ENCODE peak calls at places on chromosomes 2 and 18, in nine cellular contexts. One of them, this sample, is unnamed.
A peak's percentile ranks its signal among the peaks of the same experiment; 100 is the strongest.

GRCh38 chr18:78645216-78645615 is 334.4 kb upstream of the SALL3 start:
- DNase-seq in MM.1S: no peak
- DNase-seq in adrenal gland: no peak
- DNase-seq in sigmoid colon: no peak
- DNase-seq in BE2C: no peak
- DNase-seq in H9: no peak
- DNase-seq in upper lobe of left lung: peak; percentile 84
- DNase-seq in HFFc6: no peak
- DNase-seq in CD4-positive, alpha-beta T cell: no peak
- DNase-seq in this sample: no peak

GRCh38 chr18:58715540-58715939 is 44.3 kb downstream of the MALT1 start:
- DNase-seq in MM.1S: no peak
- DNase-seq in adrenal gland: no peak
- DNase-seq in sigmoid colon: no peak
- DNase-seq in BE2C: no peak
- DNase-seq in H9: no peak
- DNase-seq in upper lobe of left lung: no peak
- DNase-seq in HFFc6: no peak
- DNase-seq in CD4-positive, alpha-beta T cell: no peak
- DNase-seq in this sample: no peak

GRCh38 chr18:76373297-76373696 is 121.7 kb downstream of the ZNF516 start:
- DNase-seq in MM.1S: no peak
- DNase-seq in adrenal gland: no peak
- DNase-seq in sigmoid colon: no peak
- DNase-seq in BE2C: no peak
- DNase-seq in H9: no peak
- DNase-seq in upper lobe of left lung: no peak
- DNase-seq in HFFc6: no peak
- DNase-seq in CD4-positive, alpha-beta T cell: no peak
- DNase-seq in this sample: no peak

GRCh38 chr2:64234150-64234549 is 89.9 kb upstream of the PELI1 start:
- DNase-seq in MM.1S: no peak
- DNase-seq in adrenal gland: no peak
- DNase-seq in sigmoid colon: no peak
- DNase-seq in BE2C: no peak
- DNase-seq in H9: no peak
- DNase-seq in upper lobe of left lung: no peak
- DNase-seq in HFFc6: no peak
- DNase-seq in CD4-positive, alpha-beta T cell: no peak
- DNase-seq in this sample: no peak

GRCh38 chr2:98757904-98758421 is 27.0 kb upstream of the MGAT4A start:
- DNase-seq in MM.1S: no peak
- DNase-seq in adrenal gland: peak; percentile 89
- DNase-seq in sigmoid colon: peak; percentile 78
- DNase-seq in BE2C: no peak
- DNase-seq in H9: no peak
- DNase-seq in upper lobe of left lung: peak; percentile 22
- DNase-seq in HFFc6: peak; percentile 88
- DNase-seq in CD4-positive, alpha-beta T cell: peak; percentile 46
- DNase-seq in this sample: no peak

GRCh38 chr2:213149332-213149875 is 2.0 kb downstream of the IKZF2 start:
- DNase-seq in MM.1S: no peak
- DNase-seq in adrenal gland: no peak
- DNase-seq in sigmoid colon: no peak
- DNase-seq in BE2C: no peak
- DNase-seq in H9: no peak
- DNase-seq in upper lobe of left lung: no peak
- DNase-seq in HFFc6: no peak
- DNase-seq in CD4-positive, alpha-beta T cell: no peak
- DNase-seq in this sample: no peak

GRCh38 chr18:48805826-48806535 is 144.8 kb downstream of the SMAD7 start:
- DNase-seq in MM.1S: no peak
- DNase-seq in adrenal gland: peak; percentile 40
- DNase-seq in sigmoid colon: peak; percentile 17
- DNase-seq in BE2C: no peak
- DNase-seq in H9: peak; percentile 8
- DNase-seq in upper lobe of left lung: no peak
- DNase-seq in HFFc6: no peak
- DNase-seq in CD4-positive, alpha-beta T cell: no peak
- DNase-seq in this sample: no peak

GRCh38 chr2:56077352-56077915 is 106.4 kb upstream of the CCDC85A start:
- DNase-seq in MM.1S: peak; percentile 42
- DNase-seq in adrenal gland: peak; percentile 66
- DNase-seq in sigmoid colon: no peak
- DNase-seq in BE2C: peak; percentile 40
- DNase-seq in H9: peak; percentile 48
- DNase-seq in upper lobe of left lung: no peak
- DNase-seq in HFFc6: peak; percentile 16
- DNase-seq in CD4-positive, alpha-beta T cell: no peak
- DNase-seq in this sample: peak; percentile 17

GRCh38 chr2:191115391-191115790 is 35.4 kb downstream of the STAT4 start:
- DNase-seq in MM.1S: no peak
- DNase-seq in adrenal gland: no peak
- DNase-seq in sigmoid colon: no peak
- DNase-seq in BE2C: no peak
- DNase-seq in H9: no peak
- DNase-seq in upper lobe of left lung: no peak
- DNase-seq in HFFc6: peak; percentile 9
- DNase-seq in CD4-positive, alpha-beta T cell: peak; percentile 7
- DNase-seq in this sample: no peak

GRCh38 chr2:147980940-147981339 is 39.6 kb downstream of the ORC4 start:
- DNase-seq in MM.1S: no peak
- DNase-seq in adrenal gland: no peak
- DNase-seq in sigmoid colon: no peak
- DNase-seq in BE2C: no peak
- DNase-seq in H9: no peak
- DNase-seq in upper lobe of left lung: no peak
- DNase-seq in HFFc6: no peak
- DNase-seq in CD4-positive, alpha-beta T cell: no peak
- DNase-seq in this sample: no peak

GRCh38 chr2:98093146-98093545 is 6.2 kb downstream of the VWA3B start:
- DNase-seq in MM.1S: no peak
- DNase-seq in adrenal gland: no peak
- DNase-seq in sigmoid colon: no peak
- DNase-seq in BE2C: no peak
- DNase-seq in H9: no peak
- DNase-seq in upper lobe of left lung: no peak
- DNase-seq in HFFc6: no peak
- DNase-seq in CD4-positive, alpha-beta T cell: no peak
- DNase-seq in this sample: no peak

GRCh38 chr2:238653436-238654109 is 194.3 kb upstream of the TWIST2 start:
- DNase-seq in MM.1S: no peak
- DNase-seq in adrenal gland: no peak
- DNase-seq in sigmoid colon: no peak
- DNase-seq in BE2C: no peak
- DNase-seq in H9: no peak
- DNase-seq in upper lobe of left lung: no peak
- DNase-seq in HFFc6: no peak
- DNase-seq in CD4-positive, alpha-beta T cell: no peak
- DNase-seq in this sample: no peak

GRCh38 chr2:135819211-135819610 is 17.8 kb downstream of the LCT start:
- DNase-seq in MM.1S: no peak
- DNase-seq in adrenal gland: no peak
- DNase-seq in sigmoid colon: no peak
- DNase-seq in BE2C: no peak
- DNase-seq in H9: peak; percentile 65
- DNase-seq in upper lobe of left lung: no peak
- DNase-seq in HFFc6: peak; percentile 23
- DNase-seq in CD4-positive, alpha-beta T cell: no peak
- DNase-seq in this sample: no peak
- TF ChIP-seq CTCF in MM.1S: peak; percentile 26
- TF ChIP-seq CTCF in adrenal gland: no peak
- TF ChIP-seq CTCF in sigmoid colon: no peak
- TF ChIP-seq CTCF in BE2C: peak; percentile 31
- TF ChIP-seq CTCF in H9: peak; percentile 66
- TF ChIP-seq CTCF in upper lobe of left lung: no peak
- TF ChIP-seq CTCF in HFFc6: peak; percentile 69
- TF ChIP-seq CTCF in CD4-positive, alpha-beta T cell: peak; percentile 14
- TF ChIP-seq CTCF in this sample: peak; percentile 17

DNA sequence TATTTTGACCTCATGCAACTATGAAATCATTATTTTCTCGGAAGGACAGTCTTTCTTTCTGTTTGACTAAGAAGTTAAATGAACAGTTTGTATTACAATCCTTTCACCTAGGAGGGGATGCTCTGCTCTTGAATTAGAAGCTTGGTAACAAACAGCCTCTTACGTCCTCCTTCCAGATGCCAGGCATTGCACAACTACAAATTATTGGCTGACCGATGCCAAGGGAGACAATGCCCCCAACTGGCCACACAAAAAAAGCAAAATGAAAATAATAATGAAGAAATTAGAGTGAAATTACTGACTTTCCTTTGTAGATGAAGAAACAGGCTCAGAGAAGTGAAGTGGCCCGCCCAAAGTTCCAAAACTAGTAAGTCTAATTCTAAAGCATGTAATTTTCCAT is 177.9 kb downstream of the CYRIA start:
- DNase-seq in MM.1S: peak; percentile 25
- DNase-seq in adrenal gland: peak; percentile 58
- DNase-seq in sigmoid colon: no peak
- DNase-seq in BE2C: peak; percentile 34
- DNase-seq in H9: no peak
- DNase-seq in upper lobe of left lung: no peak
- DNase-seq in HFFc6: no peak
- DNase-seq in CD4-positive, alpha-beta T cell: no peak
- DNase-seq in this sample: no peak
- TF ChIP-seq CTCF in MM.1S: peak; percentile 38
- TF ChIP-seq CTCF in adrenal gland: no peak
- TF ChIP-seq CTCF in sigmoid colon: no peak
- TF ChIP-seq CTCF in BE2C: peak; percentile 67
- TF ChIP-seq CTCF in H9: peak; percentile 61
- TF ChIP-seq CTCF in upper lobe of left lung: peak; percentile 52
- TF ChIP-seq CTCF in HFFc6: peak; percentile 27
- TF ChIP-seq CTCF in CD4-positive, alpha-beta T cell: no peak
- TF ChIP-seq CTCF in this sample: peak; percentile 68

DNA sequence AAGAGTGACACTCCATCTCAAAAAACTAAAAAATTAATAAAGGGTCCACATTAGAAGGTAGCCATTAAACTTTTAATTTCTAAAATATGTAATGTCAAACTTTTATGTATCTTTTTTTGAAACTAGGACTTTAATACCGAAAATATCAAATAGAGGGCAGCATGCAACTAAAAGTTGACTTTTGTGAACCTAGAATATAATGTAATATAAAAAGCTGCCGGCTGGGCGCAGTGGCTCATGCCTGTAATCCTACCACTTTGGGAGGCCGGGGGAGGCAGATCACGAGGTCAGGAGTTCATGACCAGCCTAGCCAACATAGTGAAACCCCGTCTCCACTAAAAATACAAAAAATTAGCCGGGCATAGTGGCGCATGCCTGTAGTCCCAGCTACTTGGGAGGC is 62.8 kb downstream of the INO80D start:
- DNase-seq in MM.1S: no peak
- DNase-seq in adrenal gland: no peak
- DNase-seq in sigmoid colon: no peak
- DNase-seq in BE2C: no peak
- DNase-seq in H9: no peak
- DNase-seq in upper lobe of left lung: no peak
- DNase-seq in HFFc6: no peak
- DNase-seq in CD4-positive, alpha-beta T cell: no peak
- DNase-seq in this sample: no peak
- TF ChIP-seq CTCF in MM.1S: no peak
- TF ChIP-seq CTCF in adrenal gland: peak; percentile 17
- TF ChIP-seq CTCF in sigmoid colon: no peak
- TF ChIP-seq CTCF in BE2C: no peak
- TF ChIP-seq CTCF in H9: peak; percentile 10
- TF ChIP-seq CTCF in upper lobe of left lung: no peak
- TF ChIP-seq CTCF in HFFc6: peak; percentile 44
- TF ChIP-seq CTCF in CD4-positive, alpha-beta T cell: no peak
- TF ChIP-seq CTCF in this sample: no peak

DNA sequence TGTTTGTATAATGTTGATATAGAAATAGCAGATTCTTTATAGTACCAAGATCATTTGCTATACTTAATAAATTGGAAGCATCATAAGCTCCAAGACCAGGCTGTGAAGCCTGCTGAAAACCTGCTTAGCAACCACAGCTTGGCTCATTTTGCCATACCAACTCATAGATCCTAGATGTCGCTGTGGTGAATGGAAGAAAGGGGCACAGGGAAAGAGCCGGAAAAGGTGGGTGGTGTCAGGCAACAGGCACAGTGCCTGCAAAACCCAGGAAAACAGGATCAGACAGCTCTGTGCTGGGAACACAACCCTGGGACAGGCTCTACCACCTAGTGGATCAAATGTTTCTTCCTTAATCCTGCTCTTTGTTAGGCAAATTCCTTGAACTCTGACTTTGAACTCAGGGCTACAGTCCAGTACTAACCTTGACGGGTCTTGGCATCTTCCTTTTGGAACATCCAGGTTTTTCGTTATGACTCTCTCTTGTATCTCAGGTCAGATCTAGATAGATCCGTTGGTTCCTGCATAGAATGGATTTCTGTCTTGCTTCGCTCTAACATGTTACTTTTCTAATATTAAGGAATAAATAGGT is 31.6 kb downstream of the TWSG1 start:
- DNase-seq in MM.1S: no peak
- DNase-seq in adrenal gland: peak; percentile 58
- DNase-seq in sigmoid colon: no peak
- DNase-seq in BE2C: no peak
- DNase-seq in H9: peak; percentile 82
- DNase-seq in upper lobe of left lung: no peak
- DNase-seq in HFFc6: peak; percentile 45
- DNase-seq in CD4-positive, alpha-beta T cell: no peak
- DNase-seq in this sample: peak; percentile 12
- TF ChIP-seq CTCF in MM.1S: no peak
- TF ChIP-seq CTCF in adrenal gland: no peak
- TF ChIP-seq CTCF in sigmoid colon: no peak
- TF ChIP-seq CTCF in BE2C: no peak
- TF ChIP-seq CTCF in H9: peak; percentile 65
- TF ChIP-seq CTCF in upper lobe of left lung: peak; percentile 25
- TF ChIP-seq CTCF in HFFc6: peak; percentile 57
- TF ChIP-seq CTCF in CD4-positive, alpha-beta T cell: no peak
- TF ChIP-seq CTCF in this sample: peak; percentile 48

GRCh38 chr2:225177098-225177497 is 134.8 kb upstream of the DOCK10 start:
- DNase-seq in MM.1S: no peak
- DNase-seq in adrenal gland: no peak
- DNase-seq in sigmoid colon: no peak
- DNase-seq in BE2C: no peak
- DNase-seq in H9: no peak
- DNase-seq in upper lobe of left lung: no peak
- DNase-seq in HFFc6: peak; percentile 55
- DNase-seq in CD4-positive, alpha-beta T cell: no peak
- DNase-seq in this sample: no peak
- TF ChIP-seq CTCF in MM.1S: no peak
- TF ChIP-seq CTCF in adrenal gland: no peak
- TF ChIP-seq CTCF in sigmoid colon: no peak
- TF ChIP-seq CTCF in BE2C: no peak
- TF ChIP-seq CTCF in H9: no peak
- TF ChIP-seq CTCF in upper lobe of left lung: no peak
- TF ChIP-seq CTCF in HFFc6: peak; percentile 28
- TF ChIP-seq CTCF in CD4-positive, alpha-beta T cell: no peak
- TF ChIP-seq CTCF in this sample: no peak

This sample was measured in progenitor cell of endocrine pancreas.